ENCODE peak calls at places on chromosomes 4 and X, in six cellular contexts. One of them, this sample, is unnamed.

GRCh38 chrX:291411-291901 is 10.3 kb downstream of the PLCXD1 start:
- DNase-seq in GM23338: no peak
- DNase-seq in hepatocyte: no peak
- DNase-seq in OCI-LY7: no peak
- DNase-seq in GM23248: no peak
- DNase-seq in MM.1S: no peak
- DNase-seq in this sample: no peak

GRCh38 chr4:48047421-48047844 is 30.9 kb downstream of the NIPAL1 start:
- DNase-seq in GM23338: no peak
- DNase-seq in hepatocyte: no peak
- DNase-seq in OCI-LY7: peak; percentile 90
- DNase-seq in GM23248: no peak
- DNase-seq in MM.1S: peak; percentile 73
- DNase-seq in this sample: no peak

GRCh38 chr4:113358784-113359183 is 309.3 kb downstream of the ANK2 start:
- DNase-seq in GM23338: peak; percentile 20
- DNase-seq in hepatocyte: no peak
- DNase-seq in OCI-LY7: peak; percentile 3
- DNase-seq in GM23248: no peak
- DNase-seq in MM.1S: no peak
- DNase-seq in this sample: peak; percentile 2

GRCh38 chr4:141240259-141240658 is 19.6 kb downstream of the ZNF330 start:
- DNase-seq in GM23338: no peak
- DNase-seq in hepatocyte: no peak
- DNase-seq in OCI-LY7: no peak
- DNase-seq in GM23248: no peak
- DNase-seq in MM.1S: no peak
- DNase-seq in this sample: no peak

GRCh38 chr4:762211-763190 is 56.9 kb downstream of the PCGF3 start:
- DNase-seq in GM23338: no peak
- DNase-seq in hepatocyte: peak; percentile 55
- DNase-seq in OCI-LY7: peak; percentile 42
- DNase-seq in GM23248: peak; percentile 37
- DNase-seq in MM.1S: no peak
- DNase-seq in this sample: no peak

GRCh38 chrX:38717871-38718270 is 83.4 kb upstream of the MID1IP1 start:
- DNase-seq in GM23338: peak; percentile 56
- DNase-seq in hepatocyte: peak; percentile 7
- DNase-seq in OCI-LY7: peak; percentile 26
- DNase-seq in GM23248: peak; percentile 37
- DNase-seq in MM.1S: peak; percentile 21
- DNase-seq in this sample: peak; percentile 43

GRCh38 chr4:122360754-122361153 is 18.1 kb upstream of the ADAD1 start:
- DNase-seq in GM23338: no peak
- DNase-seq in hepatocyte: no peak
- DNase-seq in OCI-LY7: no peak
- DNase-seq in GM23248: no peak
- DNase-seq in MM.1S: no peak
- DNase-seq in this sample: no peak

GRCh38 chr4:45640281-45640680 is 483.6 kb downstream of the GABRG1 start:
- DNase-seq in GM23338: no peak
- DNase-seq in hepatocyte: no peak
- DNase-seq in OCI-LY7: no peak
- DNase-seq in GM23248: no peak
- DNase-seq in MM.1S: no peak
- DNase-seq in this sample: no peak

GRCh38 chrX:2351321-2351720 is 149.5 kb downstream of the DHRSX start:
- DNase-seq in GM23338: no peak
- DNase-seq in hepatocyte: peak; percentile 21
- DNase-seq in OCI-LY7: no peak
- DNase-seq in GM23248: peak; percentile 84
- DNase-seq in MM.1S: no peak
- DNase-seq in this sample: no peak

GRCh38 chr4:43586813-43587212 is 694.3 kb downstream of the GRXCR1 start:
- DNase-seq in GM23338: no peak
- DNase-seq in hepatocyte: no peak
- DNase-seq in OCI-LY7: no peak
- DNase-seq in GM23248: no peak
- DNase-seq in MM.1S: no peak
- DNase-seq in this sample: no peak

GRCh38 chr4:118034061-118034785 is at the start of gene NDST3:
- DNase-seq in GM23338: peak; percentile 83
- DNase-seq in hepatocyte: peak; percentile 79
- DNase-seq in OCI-LY7: no peak
- DNase-seq in GM23248: peak; percentile 37
- DNase-seq in MM.1S: peak; percentile 65
- DNase-seq in this sample: peak; percentile 88

GRCh38 chr4:99945718-99946345 is 586 bp downstream of the DNAJB14 start:
- DNase-seq in GM23338: peak; percentile 55
- DNase-seq in hepatocyte: peak; percentile 58
- DNase-seq in OCI-LY7: peak; percentile 42
- DNase-seq in GM23248: peak; percentile 67
- DNase-seq in MM.1S: peak; percentile 33
- DNase-seq in this sample: no peak

GRCh38 chr4:149790172-149790907 is 25.3 kb downstream of the IQCM start:
- DNase-seq in GM23338: no peak
- DNase-seq in hepatocyte: no peak
- DNase-seq in OCI-LY7: no peak
- DNase-seq in GM23248: no peak
- DNase-seq in MM.1S: no peak
- DNase-seq in this sample: no peak

DNA sequence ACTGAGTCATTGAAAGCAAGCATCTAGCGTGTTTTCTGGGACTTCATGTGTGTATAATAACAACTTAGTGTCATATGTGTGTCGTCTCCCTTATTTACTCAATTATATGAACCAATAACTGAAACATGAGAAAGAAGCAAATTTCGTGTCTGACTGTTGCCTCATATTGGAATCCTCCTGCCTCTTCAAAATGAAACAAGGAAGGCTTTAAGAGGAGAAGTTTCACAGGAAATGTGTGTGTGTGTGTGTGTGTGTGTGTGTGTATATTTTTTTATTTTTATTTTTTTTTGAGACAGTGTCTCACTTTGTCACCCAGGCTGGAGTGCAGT is 145.8 kb upstream of the SFRP2 start:
- DNase-seq in GM23338: no peak
- DNase-seq in hepatocyte: no peak
- DNase-seq in OCI-LY7: no peak
- DNase-seq in GM23248: peak; percentile 49
- DNase-seq in MM.1S: no peak
- DNase-seq in this sample: no peak
- H2AFZ ChIP-seq in GM23338: peak overlapping the region; percentile 67
- H2AFZ ChIP-seq in hepatocyte: no peak overlapping the region
- H2AFZ ChIP-seq in OCI-LY7: no peak overlapping the region
- H2AFZ ChIP-seq in GM23248: peak overlapping the region; percentile 65
- H2AFZ ChIP-seq in MM.1S: no peak overlapping the region
- H2AFZ ChIP-seq in this sample: no peak overlapping the region

GRCh38 chrX:70444326-70445196 is at the start of gene DLG3:
- DNase-seq in GM23338: peak; percentile 84
- DNase-seq in hepatocyte: peak; percentile 37
- DNase-seq in OCI-LY7: no peak
- DNase-seq in GM23248: peak; percentile 60
- DNase-seq in MM.1S: no peak
- DNase-seq in this sample: peak; percentile 81
- TF ChIP-seq EZH2phosphoT487 in GM23338: no peak
- TF ChIP-seq EZH2phosphoT487 in hepatocyte: no peak
- TF ChIP-seq EZH2phosphoT487 in OCI-LY7: no peak
- TF ChIP-seq EZH2phosphoT487 in GM23248: no peak
- TF ChIP-seq EZH2phosphoT487 in MM.1S: no peak
- TF ChIP-seq EZH2phosphoT487 in this sample: no peak

GRCh38 chr4:103424853-103425252 is 226.7 kb upstream of the CENPE start:
- DNase-seq in GM23338: peak; percentile 29
- DNase-seq in hepatocyte: peak; percentile 33
- DNase-seq in OCI-LY7: no peak
- DNase-seq in GM23248: peak; percentile 2
- DNase-seq in MM.1S: no peak
- DNase-seq in this sample: peak; percentile 29
- H2AFZ ChIP-seq in GM23338: no peak overlapping the region
- H2AFZ ChIP-seq in hepatocyte: no peak overlapping the region
- H2AFZ ChIP-seq in OCI-LY7: no peak overlapping the region
- H2AFZ ChIP-seq in GM23248: no peak overlapping the region
- H2AFZ ChIP-seq in MM.1S: no peak overlapping the region
- H2AFZ ChIP-seq in this sample: no peak overlapping the region

GRCh38 chr4:88965053-88965452 is 91.9 kb downstream of the FAM13A start:
- DNase-seq in GM23338: no peak
- DNase-seq in hepatocyte: no peak
- DNase-seq in OCI-LY7: no peak
- DNase-seq in GM23248: peak; percentile 14
- DNase-seq in MM.1S: no peak
- DNase-seq in this sample: no peak
- TF ChIP-seq EZH2phosphoT487 in GM23338: no peak
- TF ChIP-seq EZH2phosphoT487 in hepatocyte: no peak
- TF ChIP-seq EZH2phosphoT487 in OCI-LY7: no peak
- TF ChIP-seq EZH2phosphoT487 in GM23248: no peak
- TF ChIP-seq EZH2phosphoT487 in MM.1S: no peak
- TF ChIP-seq EZH2phosphoT487 in this sample: no peak

GRCh38 chr4:153084249-153084648 is 120.0 kb upstream of the TRIM2 start:
- DNase-seq in GM23338: no peak
- DNase-seq in hepatocyte: no peak
- DNase-seq in OCI-LY7: no peak
- DNase-seq in GM23248: no peak
- DNase-seq in MM.1S: no peak
- DNase-seq in this sample: no peak

GRCh38 chr4:153081693-153082092 is 122.5 kb upstream of the TRIM2 start:
- DNase-seq in GM23338: no peak
- DNase-seq in hepatocyte: no peak
- DNase-seq in OCI-LY7: no peak
- DNase-seq in GM23248: no peak
- DNase-seq in MM.1S: no peak
- DNase-seq in this sample: no peak

GRCh38 chr4:153083447-153083921 is 120.8 kb upstream of the TRIM2 start:
- DNase-seq in GM23338: peak; percentile 94
- DNase-seq in hepatocyte: peak; percentile 87
- DNase-seq in OCI-LY7: peak; percentile 80
- DNase-seq in GM23248: peak; percentile 85
- DNase-seq in MM.1S: peak; percentile 72
- DNase-seq in this sample: peak; percentile 90

GRCh38 chr4:153081181-153081580 is 123.1 kb upstream of the TRIM2 start:
- DNase-seq in GM23338: no peak
- DNase-seq in hepatocyte: no peak
- DNase-seq in OCI-LY7: no peak
- DNase-seq in GM23248: no peak
- DNase-seq in MM.1S: no peak
- DNase-seq in this sample: no peak

GRCh38 chr4:153082322-153083301 is 121.6 kb upstream of the TRIM2 start:
- DNase-seq in GM23338: no peak
- DNase-seq in hepatocyte: no peak
- DNase-seq in OCI-LY7: no peak
- DNase-seq in GM23248: no peak
- DNase-seq in MM.1S: no peak
- DNase-seq in this sample: no peak
- H2AFZ ChIP-seq in GM23338: peak overlapping the region; percentile 56
- H2AFZ ChIP-seq in hepatocyte: peak overlapping the region; percentile 50
- H2AFZ ChIP-seq in OCI-LY7: peak overlapping the region; percentile 83
- H2AFZ ChIP-seq in GM23248: peak overlapping the region; percentile 84
- H2AFZ ChIP-seq in MM.1S: peak overlapping the region; percentile 68
- H2AFZ ChIP-seq in this sample: peak overlapping the region; percentile 35

DNA sequence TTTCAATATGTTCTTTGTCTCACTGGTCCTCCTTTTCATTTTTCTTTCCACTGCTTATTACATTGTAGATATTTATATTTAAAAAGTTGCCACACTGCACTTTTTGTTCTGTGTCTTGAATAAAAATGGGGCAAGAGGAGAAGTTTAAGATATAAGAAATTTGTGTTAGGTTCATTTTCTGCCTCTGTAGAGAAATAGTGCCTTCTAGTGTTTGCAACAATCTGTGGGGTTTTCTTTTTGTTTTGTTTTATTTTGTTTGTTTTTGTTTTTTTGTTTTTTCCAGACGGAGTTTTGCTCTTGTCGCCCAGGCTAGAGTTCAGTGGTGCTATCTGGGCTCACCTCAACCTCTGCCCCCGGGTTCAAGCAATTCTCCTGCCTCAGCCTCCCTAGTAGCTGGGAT is 20.1 kb upstream of the SMIM14 start:
- DNase-seq in GM23338: no peak
- DNase-seq in hepatocyte: no peak
- DNase-seq in OCI-LY7: no peak
- DNase-seq in GM23248: peak; percentile 42
- DNase-seq in MM.1S: no peak
- DNase-seq in this sample: no peak
- TF ChIP-seq EZH2phosphoT487 in GM23338: no peak
- TF ChIP-seq EZH2phosphoT487 in hepatocyte: no peak
- TF ChIP-seq EZH2phosphoT487 in OCI-LY7: no peak
- TF ChIP-seq EZH2phosphoT487 in GM23248: no peak
- TF ChIP-seq EZH2phosphoT487 in MM.1S: no peak
- TF ChIP-seq EZH2phosphoT487 in this sample: no peak

GRCh38 chr4:165656399-165656798 is 216.6 kb upstream of the TLL1 start:
- DNase-seq in GM23338: no peak
- DNase-seq in hepatocyte: no peak
- DNase-seq in OCI-LY7: no peak
- DNase-seq in GM23248: no peak
- DNase-seq in MM.1S: no peak
- DNase-seq in this sample: peak; percentile 52
- H2AFZ ChIP-seq in GM23338: no peak overlapping the region
- H2AFZ ChIP-seq in hepatocyte: no peak overlapping the region
- H2AFZ ChIP-seq in OCI-LY7: no peak overlapping the region
- H2AFZ ChIP-seq in GM23248: no peak overlapping the region
- H2AFZ ChIP-seq in MM.1S: no peak overlapping the region
- H2AFZ ChIP-seq in this sample: no peak overlapping the region

GRCh38 chr4:98626350-98626749 is 32.1 kb downstream of the TSPAN5 start:
- DNase-seq in GM23338: no peak
- DNase-seq in hepatocyte: peak; percentile 40
- DNase-seq in OCI-LY7: no peak
- DNase-seq in GM23248: peak; percentile 93
- DNase-seq in MM.1S: no peak
- DNase-seq in this sample: no peak
- TF ChIP-seq EZH2phosphoT487 in GM23338: no peak
- TF ChIP-seq EZH2phosphoT487 in hepatocyte: no peak
- TF ChIP-seq EZH2phosphoT487 in OCI-LY7: no peak
- TF ChIP-seq EZH2phosphoT487 in GM23248: no peak
- TF ChIP-seq EZH2phosphoT487 in MM.1S: no peak
- TF ChIP-seq EZH2phosphoT487 in this sample: no peak

This sample was measured in neural progenitor cell.